ENCODE peak calls at places on chromosomes 6 and 20, in nine cellular contexts. Z is Right ventricle myocardium superior, V is naive B cell, D is AG08396, S is left cardiac atrium, J is Ammon's horn, G is H54, H is endothelial cell of umbilical vein, R is NCI-H1417. T is an unnamed sample.

GRCh38 chr6:100986921-100987320 is 105.8 kb upstream of the ASCC3 start:
- DNase-seq in S (no peak), J (no peak), R (no peak), H (no peak), Z (no peak), V (no peak), D (no peak), G (no peak), T (no peak)

GRCh38 chr20:11204926-11205768 is 531.3 kb upstream of the JAG1 start:
- DNase-seq in J (peak), S (peak), D (peak), H (peak), V (peak), G (no peak), R (peak), Z (peak), T (peak)

GRCh38 chr20:4998160-4998651 is 3.1 kb downstream of the SLC23A2 start:
- DNase-seq in S (no peak), R (no peak), V (no peak), G (no peak), H (no peak), Z (no peak), J (no peak), D (no peak), T (no peak)

GRCh38 chr20:49935746-49936152 is 448 bp upstream of the RNF114 start:
- DNase-seq in D (no peak), S (no peak), J (no peak), H (no peak), G (no peak), R (peak), Z (no peak), V (no peak), T (no peak)

GRCh38 chr20:59591061-59591460 is 13.3 kb upstream of the PHACTR3 start:
- DNase-seq in R (no peak), D (no peak), J (no peak), V (no peak), S (no peak), H (no peak), Z (peak), G (no peak), T (no peak)

GRCh38 chr6:11229267-11230043 is 3.0 kb downstream of the NEDD9 start:
- DNase-seq in R (no peak), H (peak), D (no peak), J (no peak), V (no peak), S (peak), G (no peak), Z (no peak), T (no peak)

GRCh38 chr6:15661815-15662245 is 998 bp downstream of the DTNBP1 start:
- DNase-seq in R (peak), Z (no peak), D (no peak), G (no peak), S (no peak), J (no peak), H (no peak), V (no peak), T (peak)

GRCh38 chr6:56714982-56715456 is 72.3 kb upstream of the DST start:
- DNase-seq in R (no peak), V (no peak), H (peak), D (peak), Z (no peak), S (no peak), J (no peak), G (peak), T (peak)

GRCh38 chr6:170096803-170097504 is 193.9 kb downstream of the DLL1 start:
- DNase-seq in D (no peak), R (no peak), Z (no peak), J (no peak), G (no peak), V (no peak), S (peak), H (no peak), T (no peak)

GRCh38 chr6:157019733-157020132 is 242.6 kb downstream of the ARID1B start:
- DNase-seq in S (no peak), Z (no peak), G (no peak), J (no peak), H (peak), R (peak), D (no peak), V (peak), T (no peak)

GRCh38 chr6:141252828-141253608 is 879.7 kb upstream of the GJE1 start:
- DNase-seq in H (peak), G (no peak), D (no peak), V (no peak), Z (no peak), J (no peak), S (no peak), R (no peak), T (no peak)

GRCh38 chr20:48614593-48615274 is 213.1 kb downstream of the PREX1 start:
- DNase-seq in G (no peak), V (no peak), S (no peak), H (no peak), J (no peak), R (no peak), Z (peak), D (no peak), T (no peak)

GRCh38 chr6:150511313-150511712 is 88.4 kb upstream of the PLEKHG1 start:
- DNase-seq in J (no peak), D (no peak), G (no peak), S (no peak), V (no peak), R (no peak), H (no peak), Z (no peak), T (no peak)

T was measured in NCI-H146.